ENCODE peak calls at places on chromosomes 13 and 19, in eight cellular contexts. Z is K562, U is GM12891, H is breast epithelium, R is sigmoid colon, D is H1, S is suprapubic skin, Q is SK-N-SH. C is an unnamed sample.

GRCh38 chr19:4042731-4043082 is 24.0 kb downstream of the ZBTB7A start:
- DNase-seq in Z (no peak), U (no peak), H (peak; percentile 74), R (no peak), D (no peak), S (no peak), Q (no peak), C (no peak)

GRCh38 chr13:65461590-65461989 is 1768.5 kb downstream of the PCDH9 start:
- DNase-seq in Z (peak; percentile 2), U (no peak), H (no peak), R (no peak), D (peak; percentile 41), S (no peak), Q (no peak), C (no peak)

GRCh38 chr13:36882829-36883390 is 37.1 kb downstream of the SMAD9 start:
- DNase-seq in Z (no peak), U (no peak), H (no peak), R (no peak), D (no peak), S (no peak), Q (no peak), C (no peak)

GRCh38 chr13:93066187-93066586 is 160.4 kb upstream of the GPC6 start:
- DNase-seq in Z (no peak), U (no peak), H (no peak), R (no peak), D (no peak), S (no peak), Q (no peak), C (no peak)

GRCh38 chr13:83876546-83876945 is 5.7 kb downstream of the SLITRK1 start:
- DNase-seq in Z (no peak), U (no peak), H (no peak), R (no peak), D (no peak), S (no peak), Q (no peak), C (no peak)

GRCh38 chr19:39951686-39952085 is 17.3 kb upstream of the FCGBP start:
- DNase-seq in Z (no peak), U (no peak), H (no peak), R (peak; percentile 24), D (no peak), S (no peak), Q (no peak), C (no peak)

GRCh38 chr19:32828139-32828538 is 41.4 kb downstream of the SLC7A9 start:
- DNase-seq in Z (no peak), U (no peak), H (no peak), R (no peak), D (no peak), S (peak; percentile 58), Q (no peak), C (no peak)

GRCh38 chr19:10290439-10290875 is 705 bp downstream of the ICAM5 start:
- DNase-seq in Z (peak; percentile 52), U (no peak), H (no peak), R (no peak), D (peak; percentile 81), S (no peak), Q (no peak), C (no peak)

GRCh38 chr19:1953037-1953436 is 12.1 kb downstream of the CSNK1G2 start:
- DNase-seq in Z (no peak), U (no peak), H (no peak), R (no peak), D (no peak), S (no peak), Q (no peak), C (no peak)

GRCh38 chr19:49442793-49443365 is 1.6 kb upstream of the SLC17A7 start:
- DNase-seq in Z (peak; percentile 95), U (peak; percentile 70), H (peak; percentile 94), R (peak; percentile 97), D (peak; percentile 100), S (peak; percentile 99), Q (peak; percentile 91), C (peak; percentile 75)

GRCh38 chr13:103542648-103543047 is 476.4 kb upstream of the SLC10A2 start:
- DNase-seq in Z (no peak), U (no peak), H (no peak), R (no peak), D (no peak), S (no peak), Q (no peak), C (no peak)

GRCh38 chr13:41458187-41458938 is 1.0 kb downstream of the RGCC start:
- DNase-seq in Z (peak; percentile 70), U (no peak), H (no peak), R (peak; percentile 67), D (peak; percentile 63), S (peak; percentile 80), Q (peak; percentile 56), C (no peak)

GRCh38 chr13:112178769-112179168 is 111.8 kb downstream of the SOX1 start:
- DNase-seq in Z (no peak), U (no peak), H (no peak), R (no peak), D (no peak), S (peak; percentile 31), Q (no peak), C (no peak)

GRCh38 chr13:75847588-75847987 is 211.5 kb downstream of the LMO7 start:
- DNase-seq in Z (no peak), U (no peak), H (no peak), R (no peak), D (no peak), S (no peak), Q (no peak), C (no peak)

GRCh38 chr19:16400911-16401675 is 70.7 kb downstream of the EPS15L1 start:
- DNase-seq in Z (no peak), U (no peak), H (no peak), R (no peak), D (no peak), S (peak; percentile 89), Q (no peak), C (no peak)

GRCh38 chr19:30719991-30720329 is 347.8 kb downstream of the ZNF536 start:
- DNase-seq in Z (no peak), U (no peak), H (no peak), R (no peak), D (peak; percentile 58), S (peak; percentile 70), Q (peak; percentile 76), C (no peak)

GRCh38 chr19:38264486-38265212 is at the start of gene SPINT2:
- DNase-seq in Z (no peak), U (peak; percentile 62), H (peak; percentile 95), R (no peak), D (peak; percentile 98), S (no peak), Q (peak; percentile 72), C (no peak)

GRCh38 chr19:13429563-13429962 is 76.7 kb downstream of the CACNA1A start:
- DNase-seq in Z (peak; percentile 9), U (no peak), H (no peak), R (no peak), D (no peak), S (no peak), Q (no peak), C (no peak)

GRCh38 chr13:114152285-114152645 is 19.8 kb upstream of the RASA3 start:
- DNase-seq in Z (no peak), U (no peak), H (no peak), R (no peak), D (no peak), S (no peak), Q (no peak), C (no peak)

GRCh38 chr19:55251296-55252081 is 7.3 kb downstream of the PPP6R1 start:
- DNase-seq in Z (no peak), U (no peak), H (no peak), R (no peak), D (no peak), S (no peak), Q (peak; percentile 9), C (no peak)

GRCh38 chr19:32642771-32643170 is 32.2 kb downstream of the ANKRD27 start:
- DNase-seq in Z (no peak), U (no peak), H (no peak), R (no peak), D (no peak), S (no peak), Q (no peak), C (no peak)

GRCh38 chr13:55517312-55517711 is 1623.4 kb upstream of the PRR20A start:
- DNase-seq in Z (peak; percentile 1), U (no peak), H (no peak), R (no peak), D (peak; percentile 61), S (no peak), Q (peak; percentile 1), C (no peak)

GRCh38 chr19:46975918-46976782 is 43.5 kb upstream of the NPAS1 start:
- DNase-seq in Z (peak; percentile 34), U (no peak), H (peak; percentile 84), R (peak; percentile 98), D (peak; percentile 62), S (peak; percentile 95), Q (peak; percentile 69), C (no peak)

DNA sequence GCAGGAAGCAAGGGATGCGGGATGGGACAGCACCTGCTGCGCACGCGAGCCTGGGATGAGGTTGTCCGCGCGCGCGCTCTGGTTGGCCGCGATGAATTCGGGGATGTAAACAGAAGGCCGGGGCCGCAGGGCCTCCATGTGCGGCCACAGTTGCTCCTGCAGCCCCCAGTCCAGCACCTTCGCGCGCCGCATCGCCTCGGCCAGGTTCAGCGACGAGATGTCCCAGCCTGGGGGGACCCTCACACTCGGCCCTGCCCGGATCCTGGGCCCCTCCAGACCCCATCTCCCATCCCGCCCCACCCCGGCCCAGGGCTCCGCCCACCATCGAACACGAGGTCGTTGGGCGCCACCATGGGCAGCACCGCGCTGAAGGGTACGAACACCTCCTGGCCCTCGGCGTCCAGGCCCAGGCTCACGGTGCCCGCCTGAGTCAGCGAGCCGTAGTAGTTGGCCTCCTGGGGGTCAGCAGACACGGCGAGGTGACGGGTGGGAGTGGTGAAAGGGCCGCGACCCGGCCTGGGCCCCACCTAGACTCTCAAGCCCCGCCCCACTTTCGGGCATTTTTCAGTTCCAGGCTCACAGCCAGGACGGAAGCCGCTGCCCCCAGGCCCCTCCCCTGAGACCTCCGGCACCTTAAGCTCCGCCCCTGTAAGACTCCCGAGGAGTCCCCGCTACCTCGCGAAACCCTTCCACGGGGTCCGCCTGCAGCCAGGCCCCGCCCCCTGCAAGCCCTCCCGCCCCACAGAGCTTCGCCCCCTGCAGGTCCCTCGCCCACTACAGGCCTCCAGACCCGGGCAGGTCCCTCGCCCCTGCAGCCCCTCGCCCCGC is 1.1 kb downstream of the ISYNA1 start:
- DNase-seq in Z (peak; percentile 98), U (peak; percentile 91), H (no peak), R (peak; percentile 88), D (peak; percentile 92), S (no peak), Q (peak; percentile 95), C (no peak)
- TF ChIP-seq POLR2AphosphoS5 in Z (peak; percentile 26), U (no peak), H (no peak), R (no peak), D (no peak), S (no peak), Q (peak; percentile 13), C (peak; percentile 48)

GRCh38 chr19:5152013-5152763 is 183.3 kb downstream of the KDM4B start:
- DNase-seq in Z (no peak), U (peak; percentile 23), H (no peak), R (no peak), D (no peak), S (peak; percentile 62), Q (peak; percentile 33), C (no peak)
- TF ChIP-seq POLR2AphosphoS5 in Z (no peak), U (no peak), H (no peak), R (no peak), D (no peak), S (no peak), Q (no peak), C (no peak)

GRCh38 chr19:36508325-36508724 is 19.0 kb upstream of the ZNF566 start:
- DNase-seq in Z (no peak), U (no peak), H (no peak), R (no peak), D (no peak), S (no peak), Q (no peak), C (no peak)
- TF ChIP-seq POLR2AphosphoS5 in Z (no peak), U (no peak), H (no peak), R (no peak), D (no peak), S (no peak), Q (no peak), C (no peak)

GRCh38 chr19:21022996-21023395 is 2.5 kb downstream of the ZNF430 start:
- DNase-seq in Z (peak; percentile 56), U (no peak), H (no peak), R (no peak), D (no peak), S (no peak), Q (no peak), C (no peak)
- TF ChIP-seq POLR2AphosphoS5 in Z (no peak), U (no peak), H (no peak), R (no peak), D (no peak), S (no peak), Q (no peak), C (no peak)